ENCODE peak calls at places on chromosomes 3 and 15, in nine cellular contexts. J is colonic mucosa, C is NCI-H226, D is tibial nerve, L is stromal cell of bone marrow, O is activated gamma-delta T cell treated with Interleukin-2 at 50 U/mL for 16 hours, P is SJCRH30, Q is HT1080, G is ovary. U is an unnamed sample.

GRCh38 chr3:53109822-53110771 is 20.1 kb downstream of the RFT1 start:
- DNase-seq in J (peak), C (no peak), D (peak), L (peak), O (no peak), P (peak), Q (no peak), G (peak), U (no peak)

GRCh38 chr3:184690236-184690883 is 21.5 kb downstream of the MAGEF1 start:
- DNase-seq in J (no peak), C (no peak), D (no peak), L (no peak), O (no peak), P (no peak), Q (no peak), G (no peak), U (no peak)

GRCh38 chr15:44219073-44219472 is 24.0 kb upstream of the FRMD5 start:
- DNase-seq in J (no peak), C (no peak), D (no peak), L (no peak), O (no peak), P (no peak), Q (no peak), G (no peak), U (no peak)

GRCh38 chr3:58722526-58722925 is 56.0 kb upstream of the FAM3D start:
- DNase-seq in J (no peak), C (no peak), D (no peak), L (no peak), O (no peak), P (peak), Q (no peak), G (no peak), U (no peak)

GRCh38 chr3:71753716-71754609 is at the start of gene GPR27:
- DNase-seq in J (no peak), C (peak), D (no peak), L (peak), O (no peak), P (no peak), Q (no peak), G (peak), U (peak)

GRCh38 chr3:161559177-161559998 is 62.8 kb downstream of the OTOL1 start:
- DNase-seq in J (no peak), C (peak), D (no peak), L (peak), O (no peak), P (peak), Q (peak), G (no peak), U (no peak)

GRCh38 chr15:76193934-76194333 is 117.3 kb downstream of the ETFA start:
- DNase-seq in J (no peak), C (no peak), D (no peak), L (no peak), O (no peak), P (no peak), Q (no peak), G (peak), U (no peak)

GRCh38 chr3:71258526-71258925 is 325.0 kb downstream of the FOXP1 start:
- DNase-seq in J (no peak), C (no peak), D (no peak), L (no peak), O (no peak), P (no peak), Q (no peak), G (no peak), U (no peak)

GRCh38 chr3:46102780-46103130 is 75.5 kb upstream of the XCR1 start:
- DNase-seq in J (no peak), C (no peak), D (no peak), L (no peak), O (no peak), P (no peak), Q (peak), G (no peak), U (no peak)

GRCh38 chr15:41577863-41578735 is 19.1 kb downstream of the TYRO3 start:
- DNase-seq in J (no peak), C (no peak), D (no peak), L (no peak), O (no peak), P (no peak), Q (no peak), G (no peak), U (no peak)

U was measured in substantia nigra.